ENCODE peak calls at places on chromosomes 2 and 18, in seven cellular contexts. Q is iris pigment epithelial cell; S is uterus; Z is GM04504; I is NCI-H460; D is stimulated activated CD8-positive, alpha-beta memory T cell treated with anti-CD3 and anti-CD28 coated beads, Interleukin-15, amount 100 ng/mL, for 24 hours; O is NCI-H345. R is an unnamed sample.
A peak's percentile ranks its signal among the peaks of the same experiment; 100 is the strongest.

GRCh38 chr2:171432969-171433762 is 624 bp downstream of the METTL8 start:
- DNase-seq in Q (peak; percentile 29), S (no peak), Z (no peak), I (peak; percentile 48), D (no peak), O (peak; percentile 71), R (peak; percentile 18)

GRCh38 chr2:233611284-233611683 is 6.1 kb upstream of the UGT1A8 start:
- DNase-seq in Q (no peak), S (no peak), Z (no peak), I (no peak), D (no peak), O (no peak), R (no peak)

GRCh38 chr2:219722276-219722883 is 95.0 kb downstream of the SLC4A3 start:
- DNase-seq in Q (peak; percentile 16), S (no peak), Z (no peak), I (no peak), D (no peak), O (no peak), R (no peak)

GRCh38 chr2:220001693-220002260 is 374.3 kb downstream of the SLC4A3 start:
- DNase-seq in Q (peak; percentile 40), S (no peak), Z (no peak), I (no peak), D (no peak), O (no peak), R (peak; percentile 58)

GRCh38 chr2:23065210-23065609 is 319.8 kb upstream of the KLHL29 start:
- DNase-seq in Q (no peak), S (no peak), Z (no peak), I (no peak), D (no peak), O (no peak), R (no peak)

GRCh38 chr2:104447831-104448434 is 406.0 kb upstream of the POU3F3 start:
- DNase-seq in Q (no peak), S (no peak), Z (no peak), I (no peak), D (no peak), O (peak; percentile 13), R (no peak)

GRCh38 chr2:207135340-207135739 is 30.4 kb downstream of the KLF7 start:
- DNase-seq in Q (peak; percentile 79), S (no peak), Z (no peak), I (no peak), D (no peak), O (no peak), R (peak; percentile 56)

GRCh38 chr2:24894750-24895149 is 25.3 kb downstream of the ADCY3 start:
- DNase-seq in Q (no peak), S (no peak), Z (no peak), I (no peak), D (no peak), O (no peak), R (no peak)

GRCh38 chr18:12015697-12016062 is 34.4 kb downstream of the IMPA2 start:
- DNase-seq in Q (peak; percentile 11), S (no peak), Z (no peak), I (no peak), D (no peak), O (no peak), R (peak; percentile 72)

GRCh38 chr18:58192519-58192918 is 148.5 kb downstream of the NEDD4L start:
- DNase-seq in Q (no peak), S (no peak), Z (no peak), I (no peak), D (no peak), O (no peak), R (no peak)

GRCh38 chr2:47075361-47076125 is 79.6 kb downstream of the STPG4 start:
- DNase-seq in Q (no peak), S (no peak), Z (no peak), I (no peak), D (no peak), O (no peak), R (peak; percentile 47)

GRCh38 chr18:34942276-34942675 is 98.9 kb upstream of the MAPRE2 start:
- DNase-seq in Q (peak; percentile 38), S (no peak), Z (no peak), I (no peak), D (no peak), O (no peak), R (peak; percentile 5)

GRCh38 chr2:96763511-96764252 is 3.0 kb downstream of the CNNM4 start:
- DNase-seq in Q (no peak), S (no peak), Z (no peak), I (no peak), D (no peak), O (peak; percentile 37), R (no peak)

R was measured in IMR-90.